ENCODE peak calls at places on chromosomes 1 and 21, in nine cellular contexts. F is T-cell; Q is hepatic stellate cell; E is stimulated activated CD4-positive, alpha-beta T cell treated with anti-CD3 and anti-CD28 coated beads, Interleukin-4, amount 100 ng/mL, for 24 hours; R is activated CD4-positive, alpha-beta T cell treated with anti-CD3 and anti-CD28 coated beads for 24 hours; K is fibroblast of lung; Y is activated effector memory CD4-positive, alpha-beta T cell treated with Interleukin-2 at 50 U/mL for 16 hours; T is NCI-H2029 treated with DMSO at 0.1 percent for 48 hours; A is CD4-positive, alpha-beta T cell. U is an unnamed sample.

GRCh38 chr1:37473431-37474050 is 839 bp upstream of the ZC3H12A start:
- DNase-seq in F (peak; percentile 53), Q (no peak), E (peak; percentile 54), R (no peak), K (no peak), Y (peak; percentile 48), T (no peak), A (no peak), U (peak; percentile 33)

GRCh38 chr1:236518343-236518742 is 5.4 kb upstream of the LGALS8 start:
- DNase-seq in F (no peak), Q (no peak), E (no peak), R (no peak), K (no peak), Y (no peak), T (no peak), A (no peak), U (no peak)

GRCh38 chr1:233668725-233669294 is 54.9 kb downstream of the KCNK1 start:
- DNase-seq in F (no peak), Q (no peak), E (no peak), R (no peak), K (peak; percentile 34), Y (no peak), T (no peak), A (no peak), U (no peak)

GRCh38 chr1:205325334-205325884 is 3.9 kb upstream of the NUAK2 start:
- DNase-seq in F (peak; percentile 41), Q (peak; percentile 81), E (peak; percentile 65), R (no peak), K (peak; percentile 82), Y (peak; percentile 33), T (peak; percentile 22), A (peak; percentile 47), U (no peak)

GRCh38 chr1:170310931-170311330 is 165.2 kb downstream of the NTMT2 start:
- DNase-seq in F (no peak), Q (no peak), E (no peak), R (no peak), K (no peak), Y (no peak), T (no peak), A (no peak), U (no peak)

GRCh38 chr1:91846007-91846620 is 39.8 kb downstream of the TGFBR3 start:
- DNase-seq in F (no peak), Q (peak; percentile 22), E (no peak), R (no peak), K (peak; percentile 83), Y (no peak), T (peak; percentile 97), A (no peak), U (no peak)

GRCh38 chr1:210264521-210265380 is 32.2 kb downstream of the SERTAD4 start:
- DNase-seq in F (no peak), Q (peak; percentile 53), E (no peak), R (no peak), K (no peak), Y (no peak), T (no peak), A (no peak), U (no peak)

GRCh38 chr1:34190692-34191091 is 14.0 kb downstream of the C1orf94 start:
- DNase-seq in F (no peak), Q (no peak), E (no peak), R (no peak), K (no peak), Y (no peak), T (no peak), A (no peak), U (no peak)

GRCh38 chr21:40793057-40793456 is 53.9 kb downstream of the DSCAM start:
- DNase-seq in F (no peak), Q (no peak), E (no peak), R (no peak), K (no peak), Y (no peak), T (no peak), A (no peak), U (no peak)

GRCh38 chr1:84174051-84174556 is 30.0 kb downstream of the PRKACB start:
- DNase-seq in F (no peak), Q (no peak), E (no peak), R (no peak), K (peak; percentile 18), Y (no peak), T (no peak), A (no peak), U (no peak)

GRCh38 chr21:44930543-44930981 is 9.3 kb upstream of the SLX9 start:
- DNase-seq in F (peak; percentile 66), Q (peak; percentile 52), E (peak; percentile 59), R (no peak), K (no peak), Y (peak; percentile 61), T (no peak), A (peak; percentile 57), U (no peak)